ENCODE peak calls at places on chromosomes 12 and 14, in six cellular contexts. C is stimulated activated CD8-positive, alpha-beta memory T cell treated with anti-CD3 and anti-CD28 coated beads, Interleukin-4, amount 100 ng/mL, for 4 hours; U is mucosa of descending colon; H is kidney tubule cell; K is cardiac fibroblast; R is fibroblast of lung. N is an unnamed sample.
A peak's percentile ranks its signal among the peaks of the same experiment; 100 is the strongest.

GRCh38 chr14:23573384-23573783 is 5.2 kb downstream of the JPH4 start:
- DNase-seq in C (no peak), U (no peak), H (no peak), K (no peak), R (no peak), N (peak; percentile 23)

GRCh38 chr12:22935090-22935489 is 310.1 kb downstream of the ETNK1 start:
- DNase-seq in C (no peak), U (no peak), H (no peak), K (no peak), R (no peak), N (no peak)

GRCh38 chr12:91774471-91774921 is 371.1 kb downstream of the BTG1 start:
- DNase-seq in C (no peak), U (no peak), H (peak; percentile 19), K (peak; percentile 74), R (peak; percentile 73), N (no peak)

GRCh38 chr14:74946659-74947281 is 8.6 kb downstream of the PGF start:
- DNase-seq in C (no peak), U (no peak), H (no peak), K (no peak), R (no peak), N (no peak)

GRCh38 chr14:23550827-23551265 is 719 bp downstream of the ZFHX2 start:
- DNase-seq in C (no peak), U (no peak), H (no peak), K (no peak), R (no peak), N (no peak)

GRCh38 chr14:52907949-52908348 is 42.9 kb downstream of the FERMT2 start:
- DNase-seq in C (no peak), U (no peak), H (no peak), K (no peak), R (no peak), N (no peak)

GRCh38 chr12:120150919-120151525 is 34.5 kb upstream of the RAB35 start:
- DNase-seq in C (no peak), U (no peak), H (no peak), K (no peak), R (no peak), N (no peak)

GRCh38 chr14:102493585-102493984 is 16.0 kb downstream of the ANKRD9 start:
- DNase-seq in C (no peak), U (peak; percentile 40), H (no peak), K (no peak), R (no peak), N (no peak)

GRCh38 chr14:31945074-31945613 is 132.0 kb upstream of the ARHGAP5 start:
- DNase-seq in C (no peak), U (peak; percentile 65), H (no peak), K (no peak), R (no peak), N (peak; percentile 36)

GRCh38 chr14:96802963-96803362 is 5.8 kb downstream of the VRK1 start:
- DNase-seq in C (no peak), U (no peak), H (no peak), K (no peak), R (no peak), N (no peak)

GRCh38 chr14:37546621-37547447 is 48.2 kb downstream of the FOXA1 start:
- DNase-seq in C (no peak), U (no peak), H (no peak), K (no peak), R (peak; percentile 16), N (peak; percentile 34)

GRCh38 chr14:91352101-91352500 is 65.5 kb downstream of the CCDC88C start:
- DNase-seq in C (no peak), U (no peak), H (peak; percentile 71), K (peak; percentile 41), R (peak; percentile 23), N (no peak)

GRCh38 chr12:23472329-23472971 is 477.0 kb downstream of the SOX5 start:
- DNase-seq in C (no peak), U (no peak), H (no peak), K (no peak), R (peak; percentile 3), N (no peak)

GRCh38 chr12:130579231-130579630 is 136.9 kb downstream of the RIMBP2 start:
- DNase-seq in C (no peak), U (no peak), H (no peak), K (no peak), R (no peak), N (no peak)

GRCh38 chr14:92846162-92846897 is 52.2 kb downstream of the GOLGA5 start:
- DNase-seq in C (no peak), U (no peak), H (peak; percentile 96), K (peak; percentile 77), R (peak; percentile 83), N (no peak)

GRCh38 chr12:44154128-44154527 is 318.2 kb downstream of the TMEM117 start:
- DNase-seq in C (no peak), U (no peak), H (no peak), K (peak; percentile 49), R (peak; percentile 3), N (no peak)

GRCh38 chr12:1630827-1631591 is 2.0 kb downstream of the WNT5B start:
- DNase-seq in C (no peak), U (no peak), H (no peak), K (peak; percentile 52), R (peak; percentile 62), N (no peak)

GRCh38 chr12:5593056-5593455 is 161.1 kb downstream of the NTF3 start:
- DNase-seq in C (no peak), U (no peak), H (no peak), K (no peak), R (no peak), N (no peak)

GRCh38 chr14:46490150-46490769 is 161.3 kb downstream of the RPL10L start:
- DNase-seq in C (no peak), U (no peak), H (peak; percentile 20), K (no peak), R (no peak), N (no peak)

GRCh38 chr12:110640275-110641025 is 26.5 kb downstream of the TCTN1 start:
- DNase-seq in C (no peak), U (no peak), H (no peak), K (no peak), R (no peak), N (no peak)

GRCh38 chr12:100554608-100555077 is 18.8 kb upstream of the GAS2L3 start:
- DNase-seq in C (no peak), U (no peak), H (peak; percentile 88), K (peak; percentile 94), R (peak; percentile 82), N (peak; percentile 71)

GRCh38 chr14:92800525-92800924 is 6.4 kb downstream of the GOLGA5 start:
- DNase-seq in C (no peak), U (no peak), H (no peak), K (no peak), R (no peak), N (no peak)

GRCh38 chr12:125549836-125550235 is 484.6 kb downstream of the AACS start:
- DNase-seq in C (no peak), U (no peak), H (no peak), K (no peak), R (no peak), N (no peak)

GRCh38 chr14:34684578-34684977 is 29.8 kb downstream of the CFL2 start:
- DNase-seq in C (no peak), U (no peak), H (no peak), K (peak; percentile 24), R (peak; percentile 52), N (no peak)

GRCh38 chr14:71554323-71554722 is 377.9 kb upstream of the RGS6 start:
- DNase-seq in C (no peak), U (no peak), H (no peak), K (no peak), R (no peak), N (no peak)

GRCh38 chr14:105349992-105350391 is 35.4 kb downstream of the PACS2 start:
- DNase-seq in C (no peak), U (no peak), H (no peak), K (no peak), R (no peak), N (no peak)

GRCh38 chr12:54983536-54984102 is 943 bp downstream of the TESPA1 start:
- DNase-seq in C (peak; percentile 41), U (no peak), H (no peak), K (no peak), R (no peak), N (no peak)

GRCh38 chr12:94648578-94648977 is 1.8 kb downstream of the TMCC3 start:
- DNase-seq in C (no peak), U (no peak), H (peak; percentile 23), K (no peak), R (no peak), N (no peak)

GRCh38 chr12:110037315-110037714 is 11.0 kb downstream of the C12orf76 start:
- DNase-seq in C (no peak), U (no peak), H (no peak), K (no peak), R (no peak), N (no peak)

GRCh38 chr12:110311903-110312302 is 30.9 kb downstream of the ATP2A2 start:
- DNase-seq in C (no peak), U (no peak), H (no peak), K (no peak), R (no peak), N (no peak)